ENCODE peak calls at places on chromosomes 1 and 21, in six cellular contexts. One of them, this sample, is unnamed. For H3K9me3, the result is how much of the 10 kb centered on the place peaks cover.

GRCh38 chr1:183291802-183292515 is 105.9 kb downstream of the LAMC2 start:
- DNase-seq in CD4-positive, CD25-positive, alpha-beta regulatory T cell: no peak
- DNase-seq in GM23248: peak
- DNase-seq in colonic mucosa: no peak
- DNase-seq in CD8-positive, alpha-beta T cell: no peak
- DNase-seq in aorta: peak
- DNase-seq in this sample: no peak

GRCh38 chr21:17554619-17555472 is 42.0 kb downstream of the CXADR start:
- DNase-seq in CD4-positive, CD25-positive, alpha-beta regulatory T cell: no peak
- DNase-seq in GM23248: peak
- DNase-seq in colonic mucosa: no peak
- DNase-seq in CD8-positive, alpha-beta T cell: no peak
- DNase-seq in aorta: no peak
- DNase-seq in this sample: no peak

GRCh38 chr1:55168353-55168752 is 46.8 kb downstream of the USP24 start:
- DNase-seq in CD4-positive, CD25-positive, alpha-beta regulatory T cell: no peak
- DNase-seq in GM23248: no peak
- DNase-seq in colonic mucosa: no peak
- DNase-seq in CD8-positive, alpha-beta T cell: no peak
- DNase-seq in aorta: no peak
- DNase-seq in this sample: no peak

GRCh38 chr21:31728191-31728590 is 3.7 kb downstream of the SCAF4 start:
- DNase-seq in CD4-positive, CD25-positive, alpha-beta regulatory T cell: no peak
- DNase-seq in GM23248: no peak
- DNase-seq in colonic mucosa: no peak
- DNase-seq in CD8-positive, alpha-beta T cell: no peak
- DNase-seq in aorta: no peak
- DNase-seq in this sample: no peak

GRCh38 chr1:76059461-76059860 is 15.1 kb upstream of the ST6GALNAC3 start:
- DNase-seq in CD4-positive, CD25-positive, alpha-beta regulatory T cell: no peak
- DNase-seq in GM23248: no peak
- DNase-seq in colonic mucosa: no peak
- DNase-seq in CD8-positive, alpha-beta T cell: no peak
- DNase-seq in aorta: no peak
- DNase-seq in this sample: no peak

GRCh38 chr1:201142011-201142853 is 12.0 kb downstream of the TMEM9 start:
- DNase-seq in CD4-positive, CD25-positive, alpha-beta regulatory T cell: no peak
- DNase-seq in GM23248: no peak
- DNase-seq in colonic mucosa: peak
- DNase-seq in CD8-positive, alpha-beta T cell: no peak
- DNase-seq in aorta: no peak
- DNase-seq in this sample: no peak

GRCh38 chr1:48777219-48777895 is 666 bp upstream of the BEND5 start:
- DNase-seq in CD4-positive, CD25-positive, alpha-beta regulatory T cell: no peak
- DNase-seq in GM23248: peak
- DNase-seq in colonic mucosa: peak
- DNase-seq in CD8-positive, alpha-beta T cell: no peak
- DNase-seq in aorta: no peak
- DNase-seq in this sample: no peak

GRCh38 chr1:18994381-18994780 is 37.9 kb upstream of the IFFO2 start:
- DNase-seq in CD4-positive, CD25-positive, alpha-beta regulatory T cell: no peak
- DNase-seq in GM23248: no peak
- DNase-seq in colonic mucosa: no peak
- DNase-seq in CD8-positive, alpha-beta T cell: no peak
- DNase-seq in aorta: no peak
- DNase-seq in this sample: no peak

GRCh38 chr1:184743062-184743756 is 11.4 kb downstream of the EDEM3 start:
- DNase-seq in CD4-positive, CD25-positive, alpha-beta regulatory T cell: peak
- DNase-seq in GM23248: no peak
- DNase-seq in colonic mucosa: no peak
- DNase-seq in CD8-positive, alpha-beta T cell: no peak
- DNase-seq in aorta: no peak
- DNase-seq in this sample: no peak

GRCh38 chr1:29584816-29585600 is 348.7 kb downstream of the PTPRU start:
- DNase-seq in CD4-positive, CD25-positive, alpha-beta regulatory T cell: no peak
- DNase-seq in GM23248: peak
- DNase-seq in colonic mucosa: no peak
- DNase-seq in CD8-positive, alpha-beta T cell: no peak
- DNase-seq in aorta: no peak
- DNase-seq in this sample: no peak

GRCh38 chr1:86419277-86419903 is 4.6 kb upstream of the CLCA2 start:
- DNase-seq in CD4-positive, CD25-positive, alpha-beta regulatory T cell: peak
- DNase-seq in GM23248: peak
- DNase-seq in colonic mucosa: peak
- DNase-seq in CD8-positive, alpha-beta T cell: peak
- DNase-seq in aorta: no peak
- DNase-seq in this sample: no peak

GRCh38 chr1:51729824-51730284 is 113.0 kb downstream of the OSBPL9 start:
- DNase-seq in CD4-positive, CD25-positive, alpha-beta regulatory T cell: no peak
- DNase-seq in GM23248: peak
- DNase-seq in colonic mucosa: no peak
- DNase-seq in CD8-positive, alpha-beta T cell: no peak
- DNase-seq in aorta: no peak
- DNase-seq in this sample: no peak

GRCh38 chr1:157868664-157869063 is 27.1 kb upstream of the CD5L start:
- DNase-seq in CD4-positive, CD25-positive, alpha-beta regulatory T cell: no peak
- DNase-seq in GM23248: no peak
- DNase-seq in colonic mucosa: no peak
- DNase-seq in CD8-positive, alpha-beta T cell: no peak
- DNase-seq in aorta: no peak
- DNase-seq in this sample: no peak

GRCh38 chr1:151312439-151313225 is 14.6 kb downstream of the PI4KB start:
- DNase-seq in CD4-positive, CD25-positive, alpha-beta regulatory T cell: no peak
- DNase-seq in GM23248: peak
- DNase-seq in colonic mucosa: no peak
- DNase-seq in CD8-positive, alpha-beta T cell: no peak
- DNase-seq in aorta: no peak
- DNase-seq in this sample: no peak

GRCh38 chr1:151309851-151310323 is 17.3 kb downstream of the PI4KB start:
- DNase-seq in CD4-positive, CD25-positive, alpha-beta regulatory T cell: no peak
- DNase-seq in GM23248: no peak
- DNase-seq in colonic mucosa: no peak
- DNase-seq in CD8-positive, alpha-beta T cell: no peak
- DNase-seq in aorta: no peak
- DNase-seq in this sample: no peak

GRCh38 chr1:151310986-151311385 is 16.2 kb downstream of the PI4KB start:
- DNase-seq in CD4-positive, CD25-positive, alpha-beta regulatory T cell: no peak
- DNase-seq in GM23248: peak
- DNase-seq in colonic mucosa: no peak
- DNase-seq in CD8-positive, alpha-beta T cell: no peak
- DNase-seq in aorta: no peak
- DNase-seq in this sample: no peak

GRCh38 chr1:151313501-151313900 is 13.7 kb downstream of the PI4KB start:
- DNase-seq in CD4-positive, CD25-positive, alpha-beta regulatory T cell: no peak
- DNase-seq in GM23248: peak
- DNase-seq in colonic mucosa: no peak
- DNase-seq in CD8-positive, alpha-beta T cell: no peak
- DNase-seq in aorta: no peak
- DNase-seq in this sample: no peak

GRCh38 chr1:151311589-151312331 is 15.5 kb downstream of the PI4KB start:
- DNase-seq in CD4-positive, CD25-positive, alpha-beta regulatory T cell: peak
- DNase-seq in GM23248: peak
- DNase-seq in colonic mucosa: peak
- DNase-seq in CD8-positive, alpha-beta T cell: peak
- DNase-seq in aorta: peak
- DNase-seq in this sample: peak
- H3K27ac ChIP-seq in CD4-positive, CD25-positive, alpha-beta regulatory T cell: no peak
- H3K27ac ChIP-seq in GM23248: peak
- H3K27ac ChIP-seq in colonic mucosa: peak
- H3K27ac ChIP-seq in CD8-positive, alpha-beta T cell: no peak
- H3K27ac ChIP-seq in aorta: no peak
- H3K27ac ChIP-seq in this sample: peak

DNA sequence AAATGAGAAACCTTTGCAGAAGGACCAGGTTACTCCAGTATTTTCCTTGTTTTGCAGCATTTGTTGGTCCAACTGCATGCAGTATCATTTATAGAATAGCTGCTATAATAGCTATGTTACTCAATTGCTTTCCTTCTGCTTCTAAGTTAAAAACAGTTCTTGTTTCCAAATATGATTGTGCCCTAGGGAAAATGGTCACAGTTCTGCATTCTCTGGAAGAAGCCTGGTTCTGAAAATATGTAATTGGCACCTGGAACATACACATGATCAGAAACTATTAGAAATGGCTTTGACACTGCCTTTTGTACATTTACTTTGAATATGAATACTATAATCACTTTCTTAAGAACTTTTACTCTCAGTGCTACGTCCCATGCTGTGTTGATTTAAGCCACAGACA is 33.6 kb downstream of the HENMT1 start:
- DNase-seq in CD4-positive, CD25-positive, alpha-beta regulatory T cell: no peak
- DNase-seq in GM23248: no peak
- DNase-seq in colonic mucosa: no peak
- DNase-seq in CD8-positive, alpha-beta T cell: no peak
- DNase-seq in aorta: no peak
- DNase-seq in this sample: no peak
- H3K9me3 ChIP-seq in CD4-positive, CD25-positive, alpha-beta regulatory T cell: under half
- H3K9me3 ChIP-seq in GM23248: under half
- H3K9me3 ChIP-seq in colonic mucosa: under half
- H3K9me3 ChIP-seq in CD8-positive, alpha-beta T cell: under half
- H3K9me3 ChIP-seq in aorta: under half
- H3K9me3 ChIP-seq in this sample: under half

GRCh38 chr21:33377221-33377620 is 26.0 kb upstream of the IFNGR2 start:
- DNase-seq in CD4-positive, CD25-positive, alpha-beta regulatory T cell: no peak
- DNase-seq in GM23248: no peak
- DNase-seq in colonic mucosa: no peak
- DNase-seq in CD8-positive, alpha-beta T cell: no peak
- DNase-seq in aorta: no peak
- DNase-seq in this sample: no peak
- H3K27ac ChIP-seq in CD4-positive, CD25-positive, alpha-beta regulatory T cell: no peak
- H3K27ac ChIP-seq in GM23248: no peak
- H3K27ac ChIP-seq in colonic mucosa: no peak
- H3K27ac ChIP-seq in CD8-positive, alpha-beta T cell: no peak
- H3K27ac ChIP-seq in aorta: no peak
- H3K27ac ChIP-seq in this sample: no peak

DNA sequence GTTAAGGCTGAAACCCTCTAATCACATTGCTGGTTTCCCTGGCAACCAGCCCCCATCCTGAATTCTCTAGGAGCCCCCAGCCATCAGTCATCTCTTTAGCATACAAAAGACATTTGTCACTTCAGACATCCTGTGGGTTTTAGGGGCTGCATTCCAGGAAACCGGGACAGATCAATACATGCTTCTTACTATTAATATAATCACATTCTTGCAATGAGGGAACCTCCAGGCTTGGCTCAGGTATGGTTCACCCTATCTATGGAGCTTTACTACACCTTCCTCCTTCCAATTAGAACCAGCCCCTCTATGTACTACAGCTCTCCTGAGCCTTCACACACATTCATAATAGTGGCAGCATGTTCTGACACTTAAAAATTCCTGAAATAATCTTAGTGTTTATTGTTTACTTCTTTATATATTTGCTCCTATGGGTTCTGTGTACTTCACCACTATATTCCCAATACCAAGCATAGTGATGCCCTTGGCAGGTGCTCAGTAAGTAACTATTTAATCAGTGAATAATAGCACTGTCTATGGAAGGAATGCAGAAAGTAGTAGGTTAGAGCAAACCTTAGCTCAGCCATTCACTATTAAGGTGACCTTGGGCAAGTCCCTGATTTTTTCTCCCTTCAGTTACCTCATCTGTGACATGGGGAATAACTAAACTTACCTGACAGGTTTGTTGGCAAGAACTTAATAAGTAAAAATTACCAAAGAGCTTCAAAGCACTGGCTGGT is 59.6 kb downstream of the ZNF678 start:
- DNase-seq in CD4-positive, CD25-positive, alpha-beta regulatory T cell: no peak
- DNase-seq in GM23248: no peak
- DNase-seq in colonic mucosa: no peak
- DNase-seq in CD8-positive, alpha-beta T cell: no peak
- DNase-seq in aorta: no peak
- DNase-seq in this sample: no peak
- H3K9me3 ChIP-seq in CD4-positive, CD25-positive, alpha-beta regulatory T cell: half or more
- H3K9me3 ChIP-seq in GM23248: under half
- H3K9me3 ChIP-seq in colonic mucosa: under half
- H3K9me3 ChIP-seq in CD8-positive, alpha-beta T cell: under half
- H3K9me3 ChIP-seq in aorta: under half
- H3K9me3 ChIP-seq in this sample: under half

GRCh38 chr1:15949453-15950245 is 26.3 kb downstream of the ZBTB17 start:
- DNase-seq in CD4-positive, CD25-positive, alpha-beta regulatory T cell: peak
- DNase-seq in GM23248: peak
- DNase-seq in colonic mucosa: peak
- DNase-seq in CD8-positive, alpha-beta T cell: peak
- DNase-seq in aorta: peak
- DNase-seq in this sample: peak

GRCh38 chr1:15947382-15948090 is 28.4 kb downstream of the ZBTB17 start:
- DNase-seq in CD4-positive, CD25-positive, alpha-beta regulatory T cell: no peak
- DNase-seq in GM23248: no peak
- DNase-seq in colonic mucosa: no peak
- DNase-seq in CD8-positive, alpha-beta T cell: no peak
- DNase-seq in aorta: no peak
- DNase-seq in this sample: no peak

GRCh38 chr1:15950302-15950701 is 25.6 kb downstream of the ZBTB17 start:
- DNase-seq in CD4-positive, CD25-positive, alpha-beta regulatory T cell: no peak
- DNase-seq in GM23248: no peak
- DNase-seq in colonic mucosa: no peak
- DNase-seq in CD8-positive, alpha-beta T cell: no peak
- DNase-seq in aorta: no peak
- DNase-seq in this sample: no peak

GRCh38 chr1:15948091-15948591 is 27.8 kb downstream of the ZBTB17 start:
- DNase-seq in CD4-positive, CD25-positive, alpha-beta regulatory T cell: no peak
- DNase-seq in GM23248: no peak
- DNase-seq in colonic mucosa: no peak
- DNase-seq in CD8-positive, alpha-beta T cell: no peak
- DNase-seq in aorta: no peak
- DNase-seq in this sample: no peak

DNA sequence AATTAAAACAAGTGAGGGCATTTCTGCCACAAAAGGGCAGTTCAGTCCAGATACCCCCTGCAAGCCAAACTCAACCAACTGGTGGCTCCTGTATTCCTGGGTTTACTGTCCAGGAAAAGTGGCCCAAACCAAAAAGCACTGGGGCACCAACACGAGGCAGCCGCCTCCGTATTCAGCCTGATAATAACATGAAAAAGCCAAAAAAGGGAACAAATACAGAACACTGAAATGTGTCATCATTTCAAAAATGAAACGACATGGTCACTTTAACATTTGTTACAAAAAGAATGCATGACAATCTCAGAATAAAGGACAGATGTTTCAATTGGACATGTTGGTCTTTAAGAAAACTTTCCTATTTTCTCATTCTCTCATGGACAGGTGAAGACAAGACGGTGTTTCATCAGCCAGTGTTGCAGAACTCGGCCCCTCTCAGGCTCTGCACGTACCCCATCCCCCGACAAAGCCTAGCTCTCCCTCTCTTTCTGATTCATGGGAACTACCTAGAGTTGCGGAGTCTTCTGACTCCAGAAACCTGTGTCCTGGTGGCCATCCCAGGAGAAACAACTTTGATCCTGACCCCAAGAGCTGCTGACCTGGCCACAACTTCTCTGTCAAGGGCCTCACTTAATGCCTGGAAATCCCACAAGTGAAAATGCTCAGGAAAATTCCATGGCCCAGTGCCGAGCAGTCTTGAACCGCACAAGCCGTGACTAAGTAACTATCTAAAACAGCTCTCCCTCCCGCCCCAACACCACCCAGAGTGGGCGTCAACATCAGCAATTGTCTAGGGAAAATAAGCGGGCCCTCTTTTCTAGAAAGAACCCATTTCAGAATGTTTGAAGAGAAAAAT is 27.1 kb downstream of the ZBTB17 start:
- DNase-seq in CD4-positive, CD25-positive, alpha-beta regulatory T cell: no peak
- DNase-seq in GM23248: peak
- DNase-seq in colonic mucosa: peak
- DNase-seq in CD8-positive, alpha-beta T cell: no peak
- DNase-seq in aorta: peak
- DNase-seq in this sample: no peak
- H3K27ac ChIP-seq in CD4-positive, CD25-positive, alpha-beta regulatory T cell: peak
- H3K27ac ChIP-seq in GM23248: peak
- H3K27ac ChIP-seq in colonic mucosa: peak
- H3K27ac ChIP-seq in CD8-positive, alpha-beta T cell: peak
- H3K27ac ChIP-seq in aorta: peak
- H3K27ac ChIP-seq in this sample: peak

GRCh38 chr21:40191196-40191595 is 324.0 kb downstream of the PCP4 start:
- DNase-seq in CD4-positive, CD25-positive, alpha-beta regulatory T cell: no peak
- DNase-seq in GM23248: no peak
- DNase-seq in colonic mucosa: no peak
- DNase-seq in CD8-positive, alpha-beta T cell: no peak
- DNase-seq in aorta: no peak
- DNase-seq in this sample: no peak
- H3K9me3 ChIP-seq in CD4-positive, CD25-positive, alpha-beta regulatory T cell: under half
- H3K9me3 ChIP-seq in GM23248: under half
- H3K9me3 ChIP-seq in colonic mucosa: under half
- H3K9me3 ChIP-seq in CD8-positive, alpha-beta T cell: under half
- H3K9me3 ChIP-seq in aorta: under half
- H3K9me3 ChIP-seq in this sample: under half